ENCODE peak calls at places on chromosomes 5 and 9, in four cellular contexts. One of them, this sample, is unnamed.

GRCh38 chr5:89037090-89037489 is 154.1 kb upstream of the MEF2C start:
- DNase-seq in MM.1S: no peak
- DNase-seq in uterus: no peak
- DNase-seq in CD8-positive, alpha-beta T cell: no peak
- DNase-seq in this sample: no peak

GRCh38 chr9:35905912-35906679 is at the start of gene HRCT1:
- DNase-seq in MM.1S: no peak
- DNase-seq in uterus: peak; percentile 90
- DNase-seq in CD8-positive, alpha-beta T cell: no peak
- DNase-seq in this sample: peak; percentile 97

GRCh38 chr5:146891511-146891910 is 13.0 kb upstream of the PPP2R2B start:
- DNase-seq in MM.1S: no peak
- DNase-seq in uterus: no peak
- DNase-seq in CD8-positive, alpha-beta T cell: no peak
- DNase-seq in this sample: no peak

GRCh38 chr9:72931437-72931836 is 21.4 kb downstream of the ALDH1A1 start:
- DNase-seq in MM.1S: no peak
- DNase-seq in uterus: no peak
- DNase-seq in CD8-positive, alpha-beta T cell: no peak
- DNase-seq in this sample: no peak

GRCh38 chr5:114700823-114701222 is 339.0 kb downstream of the KCNN2 start:
- DNase-seq in MM.1S: peak; percentile 76
- DNase-seq in uterus: no peak
- DNase-seq in CD8-positive, alpha-beta T cell: no peak
- DNase-seq in this sample: no peak

GRCh38 chr9:106403081-106403480 is 459.9 kb upstream of the ZNF462 start:
- DNase-seq in MM.1S: no peak
- DNase-seq in uterus: no peak
- DNase-seq in CD8-positive, alpha-beta T cell: no peak
- DNase-seq in this sample: no peak

GRCh38 chr9:134971196-134971595 is 53.5 kb upstream of the FCN1 start:
- DNase-seq in MM.1S: no peak
- DNase-seq in uterus: no peak
- DNase-seq in CD8-positive, alpha-beta T cell: no peak
- DNase-seq in this sample: peak; percentile 56

GRCh38 chr9:134216961-134217360 is 52.6 kb upstream of the RNU6ATAC start:
- DNase-seq in MM.1S: no peak
- DNase-seq in uterus: no peak
- DNase-seq in CD8-positive, alpha-beta T cell: no peak
- DNase-seq in this sample: peak; percentile 28

DNA sequence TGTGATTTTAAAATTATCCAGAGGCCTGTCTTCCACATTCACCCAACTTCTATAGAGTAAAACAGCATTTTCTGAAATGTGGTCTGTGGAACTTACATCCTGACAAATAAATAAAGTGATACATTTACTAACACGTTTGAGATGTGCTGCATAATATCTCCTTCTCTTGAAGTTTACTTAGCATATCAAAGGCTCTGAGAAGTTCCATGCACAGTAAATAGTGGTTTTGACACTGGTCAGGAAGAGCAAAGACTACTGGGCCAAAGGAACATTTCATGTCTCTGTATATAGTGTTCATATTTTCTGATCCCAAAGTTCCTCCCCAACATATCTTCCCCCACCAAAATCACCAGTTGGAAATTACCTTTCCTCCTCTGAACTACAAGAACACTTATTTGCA is 30.5 kb upstream of the TARS1 start:
- DNase-seq in MM.1S: no peak
- DNase-seq in uterus: no peak
- DNase-seq in CD8-positive, alpha-beta T cell: no peak
- DNase-seq in this sample: no peak
- H3K9me3 ChIP-seq in MM.1S: no peaks in the 10 kb centered on the region
- H3K9me3 ChIP-seq in uterus: no peaks in the 10 kb centered on the region
- H3K9me3 ChIP-seq in CD8-positive, alpha-beta T cell: no peaks in the 10 kb centered on the region
- H3K9me3 ChIP-seq in this sample: no peaks in the 10 kb centered on the region

GRCh38 chr5:113058269-113058668 is 81.7 kb downstream of the DCP2 start:
- DNase-seq in MM.1S: no peak
- DNase-seq in uterus: no peak
- DNase-seq in CD8-positive, alpha-beta T cell: no peak
- DNase-seq in this sample: no peak

GRCh38 chr5:113057437-113058052 is 80.9 kb downstream of the DCP2 start:
- DNase-seq in MM.1S: no peak
- DNase-seq in uterus: no peak
- DNase-seq in CD8-positive, alpha-beta T cell: peak; percentile 28
- DNase-seq in this sample: no peak

GRCh38 chr5:113060410-113061025 is 83.9 kb downstream of the DCP2 start:
- DNase-seq in MM.1S: no peak
- DNase-seq in uterus: no peak
- DNase-seq in CD8-positive, alpha-beta T cell: no peak
- DNase-seq in this sample: no peak

GRCh38 chr5:113059232-113059805 is 82.7 kb downstream of the DCP2 start:
- DNase-seq in MM.1S: no peak
- DNase-seq in uterus: peak; percentile 70
- DNase-seq in CD8-positive, alpha-beta T cell: no peak
- DNase-seq in this sample: no peak

DNA sequence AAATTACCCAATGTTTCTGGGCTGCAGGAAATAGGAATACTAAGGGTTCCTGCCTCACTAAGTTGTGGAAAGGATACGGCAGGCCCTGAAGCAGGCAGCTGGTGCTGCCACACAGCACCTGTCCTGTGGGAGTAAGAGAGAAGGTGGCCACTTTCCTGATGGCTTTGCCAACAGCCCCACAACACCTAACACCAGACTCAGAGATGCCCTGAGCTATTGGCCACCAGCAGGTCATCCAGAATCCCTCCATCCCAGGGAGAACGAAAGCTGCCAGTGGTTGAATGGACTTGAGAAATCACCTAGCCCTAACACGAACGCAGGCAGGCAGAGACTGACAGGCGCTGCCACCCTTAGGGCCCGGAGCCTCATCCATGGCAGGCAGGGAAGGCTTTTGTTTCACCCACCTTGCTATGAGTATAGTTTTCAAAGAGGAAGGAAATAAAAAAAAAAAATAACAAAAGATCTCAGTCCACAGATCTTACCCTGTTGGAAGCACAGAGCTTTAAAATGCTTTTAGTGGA is 82.2 kb downstream of the DCP2 start:
- DNase-seq in MM.1S: no peak
- DNase-seq in uterus: no peak
- DNase-seq in CD8-positive, alpha-beta T cell: no peak
- DNase-seq in this sample: no peak
- H3K27ac ChIP-seq in MM.1S: no peak overlapping the region
- H3K27ac ChIP-seq in uterus: peak overlapping the region; percentile 57
- H3K27ac ChIP-seq in CD8-positive, alpha-beta T cell: no peak overlapping the region
- H3K27ac ChIP-seq in this sample: no peak overlapping the region

GRCh38 chr9:118364266-118365075 is 660.3 kb downstream of the TLR4 start:
- DNase-seq in MM.1S: no peak
- DNase-seq in uterus: no peak
- DNase-seq in CD8-positive, alpha-beta T cell: no peak
- DNase-seq in this sample: no peak

GRCh38 chr9:118362596-118362995 is 658.4 kb downstream of the TLR4 start:
- DNase-seq in MM.1S: no peak
- DNase-seq in uterus: no peak
- DNase-seq in CD8-positive, alpha-beta T cell: no peak
- DNase-seq in this sample: no peak

GRCh38 chr9:118362123-118362522 is 657.9 kb downstream of the TLR4 start:
- DNase-seq in MM.1S: no peak
- DNase-seq in uterus: no peak
- DNase-seq in CD8-positive, alpha-beta T cell: no peak
- DNase-seq in this sample: no peak

DNA sequence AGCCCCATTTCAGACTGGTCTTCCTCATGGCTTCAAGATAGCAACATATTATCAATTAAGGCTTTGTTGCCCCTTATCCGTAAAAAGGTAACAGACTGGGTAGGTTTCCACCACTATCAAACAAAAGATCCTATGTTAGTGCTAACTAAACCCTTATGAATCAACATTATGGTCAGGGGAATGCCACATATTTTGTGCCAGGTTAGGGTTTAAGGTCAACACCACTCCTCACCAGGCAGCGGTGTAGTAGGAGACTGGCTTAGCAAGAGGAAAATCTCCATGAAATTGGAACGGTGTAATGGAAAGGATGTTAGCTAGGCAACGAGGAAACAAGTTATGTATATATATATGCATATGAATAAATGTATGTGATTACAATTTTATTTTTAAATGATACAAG is 655.8 kb downstream of the TLR4 start:
- DNase-seq in MM.1S: no peak
- DNase-seq in uterus: no peak
- DNase-seq in CD8-positive, alpha-beta T cell: no peak
- DNase-seq in this sample: no peak
- H3K9me3 ChIP-seq in MM.1S: no peaks in the 10 kb centered on the region
- H3K9me3 ChIP-seq in uterus: no peaks in the 10 kb centered on the region
- H3K9me3 ChIP-seq in CD8-positive, alpha-beta T cell: no peaks in the 10 kb centered on the region
- H3K9me3 ChIP-seq in this sample: peaks cover 4% of the 10 kb centered on the region

DNA sequence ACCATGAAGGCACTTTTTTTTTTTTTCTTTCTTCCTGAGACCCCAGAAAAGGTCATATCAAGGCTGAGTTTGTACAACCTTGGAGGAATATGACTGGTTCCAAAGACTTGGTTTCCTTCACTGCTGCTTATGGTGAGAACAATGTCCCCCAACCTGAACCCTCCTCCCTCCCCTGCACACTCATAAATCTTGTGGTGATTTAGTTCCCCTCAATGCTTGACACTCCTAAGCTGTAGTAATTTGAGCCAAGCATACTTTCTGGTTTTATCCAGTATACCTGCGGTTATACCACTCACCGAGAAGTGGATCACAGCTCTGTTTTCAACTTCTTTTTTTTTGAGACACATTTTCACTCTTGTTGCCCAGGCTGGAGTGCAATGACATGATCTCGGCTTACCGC is 149.9 kb upstream of the KLF4 start:
- DNase-seq in MM.1S: peak; percentile 34
- DNase-seq in uterus: no peak
- DNase-seq in CD8-positive, alpha-beta T cell: no peak
- DNase-seq in this sample: no peak
- H3K27ac ChIP-seq in MM.1S: peak overlapping the region; percentile 87
- H3K27ac ChIP-seq in uterus: peak overlapping the region; percentile 99
- H3K27ac ChIP-seq in CD8-positive, alpha-beta T cell: no peak overlapping the region
- H3K27ac ChIP-seq in this sample: no peak overlapping the region

GRCh38 chr9:123846966-123847365 is 83.0 kb downstream of the DENND1A start:
- DNase-seq in MM.1S: no peak
- DNase-seq in uterus: no peak
- DNase-seq in CD8-positive, alpha-beta T cell: no peak
- DNase-seq in this sample: no peak
- H3K9me3 ChIP-seq in MM.1S: no peaks in the 10 kb centered on the region
- H3K9me3 ChIP-seq in uterus: peaks cover 20% of the 10 kb centered on the region
- H3K9me3 ChIP-seq in CD8-positive, alpha-beta T cell: peaks cover 15% of the 10 kb centered on the region
- H3K9me3 ChIP-seq in this sample: peaks cover 5% of the 10 kb centered on the region

GRCh38 chr9:122084276-122084675 is 8.8 kb downstream of the TTLL11 start:
- DNase-seq in MM.1S: no peak
- DNase-seq in uterus: no peak
- DNase-seq in CD8-positive, alpha-beta T cell: no peak
- DNase-seq in this sample: no peak
- H3K27ac ChIP-seq in MM.1S: no peak overlapping the region
- H3K27ac ChIP-seq in uterus: no peak overlapping the region
- H3K27ac ChIP-seq in CD8-positive, alpha-beta T cell: no peak overlapping the region
- H3K27ac ChIP-seq in this sample: peak overlapping the region; percentile 51

GRCh38 chr9:113922160-113922559 is 46.1 kb downstream of the ZNF618 start:
- DNase-seq in MM.1S: peak; percentile 7
- DNase-seq in uterus: no peak
- DNase-seq in CD8-positive, alpha-beta T cell: no peak
- DNase-seq in this sample: no peak

GRCh38 chr9:113921366-113921765 is 45.3 kb downstream of the ZNF618 start:
- DNase-seq in MM.1S: no peak
- DNase-seq in uterus: no peak
- DNase-seq in CD8-positive, alpha-beta T cell: no peak
- DNase-seq in this sample: no peak

GRCh38 chr9:113919422-113919821 is 43.3 kb downstream of the ZNF618 start:
- DNase-seq in MM.1S: no peak
- DNase-seq in uterus: no peak
- DNase-seq in CD8-positive, alpha-beta T cell: no peak
- DNase-seq in this sample: peak; percentile 55

GRCh38 chr9:113919825-113920224 is 43.7 kb downstream of the ZNF618 start:
- DNase-seq in MM.1S: no peak
- DNase-seq in uterus: no peak
- DNase-seq in CD8-positive, alpha-beta T cell: no peak
- DNase-seq in this sample: no peak

DNA sequence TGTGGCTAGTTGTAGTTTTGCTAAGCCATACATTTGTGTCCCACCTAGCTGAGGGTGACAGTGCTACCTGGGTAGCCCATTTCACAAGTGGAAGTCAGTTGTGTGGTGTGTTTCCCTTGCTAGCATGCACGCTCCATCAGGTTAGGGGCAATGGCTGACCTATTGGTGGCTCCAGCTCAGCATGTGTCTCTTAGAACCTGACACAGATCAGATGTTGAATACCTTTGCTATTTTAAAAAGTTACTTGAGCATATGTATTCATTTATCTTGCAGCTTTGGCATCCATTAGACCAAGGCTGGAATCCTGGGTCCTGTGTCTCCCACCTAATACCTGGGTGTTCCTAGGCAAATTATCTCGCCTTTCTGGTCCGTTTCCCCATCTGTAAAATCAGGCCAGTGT is 44.8 kb downstream of the ZNF618 start:
- DNase-seq in MM.1S: no peak
- DNase-seq in uterus: no peak
- DNase-seq in CD8-positive, alpha-beta T cell: no peak
- DNase-seq in this sample: no peak
- H3K9me3 ChIP-seq in MM.1S: no peaks in the 10 kb centered on the region
- H3K9me3 ChIP-seq in uterus: peaks cover 5% of the 10 kb centered on the region
- H3K9me3 ChIP-seq in CD8-positive, alpha-beta T cell: no peaks in the 10 kb centered on the region
- H3K9me3 ChIP-seq in this sample: no peaks in the 10 kb centered on the region